ENCODE peak calls at places on chromosomes 7 and 10, in nine cellular contexts. One of them, this sample, is unnamed.

GRCh38 chr10:66714741-66715140 is 211.1 kb upstream of the LRRTM3 start:
- DNase-seq in fibroblast of pulmonary artery: no peak
- DNase-seq in NCI-H1436: no peak
- DNase-seq in B cell: no peak
- DNase-seq in NCI-H82: no peak
- DNase-seq in stimulated activated CD4-positive, alpha-beta T cell treated with anti-CD3 and anti-CD28 coated beads, Interleukin-15, amount 100 ng/mL, for 1 hour: no peak
- DNase-seq in endothelial cell: no peak
- DNase-seq in A172: no peak
- DNase-seq in activated CD8-positive, alpha-beta memory T cell treated with anti-CD3 and anti-CD28 coated beads for 1 hour: no peak
- DNase-seq in this sample: no peak

GRCh38 chr10:65769828-65770227 is 1156.0 kb upstream of the LRRTM3 start:
- DNase-seq in fibroblast of pulmonary artery: no peak
- DNase-seq in NCI-H1436: no peak
- DNase-seq in B cell: no peak
- DNase-seq in NCI-H82: no peak
- DNase-seq in stimulated activated CD4-positive, alpha-beta T cell treated with anti-CD3 and anti-CD28 coated beads, Interleukin-15, amount 100 ng/mL, for 1 hour: no peak
- DNase-seq in endothelial cell: no peak
- DNase-seq in A172: no peak
- DNase-seq in activated CD8-positive, alpha-beta memory T cell treated with anti-CD3 and anti-CD28 coated beads for 1 hour: no peak
- DNase-seq in this sample: no peak

GRCh38 chr7:135704074-135704473 is 23.9 kb downstream of the SLC13A4 start:
- DNase-seq in fibroblast of pulmonary artery: no peak
- DNase-seq in NCI-H1436: no peak
- DNase-seq in B cell: no peak
- DNase-seq in NCI-H82: peak
- DNase-seq in stimulated activated CD4-positive, alpha-beta T cell treated with anti-CD3 and anti-CD28 coated beads, Interleukin-15, amount 100 ng/mL, for 1 hour: no peak
- DNase-seq in endothelial cell: no peak
- DNase-seq in A172: no peak
- DNase-seq in activated CD8-positive, alpha-beta memory T cell treated with anti-CD3 and anti-CD28 coated beads for 1 hour: no peak
- DNase-seq in this sample: no peak

GRCh38 chr10:128811943-128812342 is 655.1 kb upstream of the MGMT start:
- DNase-seq in fibroblast of pulmonary artery: no peak
- DNase-seq in NCI-H1436: no peak
- DNase-seq in B cell: no peak
- DNase-seq in NCI-H82: no peak
- DNase-seq in stimulated activated CD4-positive, alpha-beta T cell treated with anti-CD3 and anti-CD28 coated beads, Interleukin-15, amount 100 ng/mL, for 1 hour: no peak
- DNase-seq in endothelial cell: no peak
- DNase-seq in A172: no peak
- DNase-seq in activated CD8-positive, alpha-beta memory T cell treated with anti-CD3 and anti-CD28 coated beads for 1 hour: no peak
- DNase-seq in this sample: no peak

GRCh38 chr7:36272567-36273269 is 116.9 kb upstream of the ANLN start:
- DNase-seq in fibroblast of pulmonary artery: no peak
- DNase-seq in NCI-H1436: no peak
- DNase-seq in B cell: no peak
- DNase-seq in NCI-H82: no peak
- DNase-seq in stimulated activated CD4-positive, alpha-beta T cell treated with anti-CD3 and anti-CD28 coated beads, Interleukin-15, amount 100 ng/mL, for 1 hour: no peak
- DNase-seq in endothelial cell: no peak
- DNase-seq in A172: no peak
- DNase-seq in activated CD8-positive, alpha-beta memory T cell treated with anti-CD3 and anti-CD28 coated beads for 1 hour: no peak
- DNase-seq in this sample: no peak

GRCh38 chr7:3154881-3155494 is 111.3 kb upstream of the CARD11 start:
- DNase-seq in fibroblast of pulmonary artery: peak
- DNase-seq in NCI-H1436: peak
- DNase-seq in B cell: peak
- DNase-seq in NCI-H82: peak
- DNase-seq in stimulated activated CD4-positive, alpha-beta T cell treated with anti-CD3 and anti-CD28 coated beads, Interleukin-15, amount 100 ng/mL, for 1 hour: peak
- DNase-seq in endothelial cell: peak
- DNase-seq in A172: peak
- DNase-seq in activated CD8-positive, alpha-beta memory T cell treated with anti-CD3 and anti-CD28 coated beads for 1 hour: peak
- DNase-seq in this sample: peak

GRCh38 chr10:26448706-26449435 is 10.7 kb downstream of the APBB1IP start:
- DNase-seq in fibroblast of pulmonary artery: no peak
- DNase-seq in NCI-H1436: no peak
- DNase-seq in B cell: peak
- DNase-seq in NCI-H82: no peak
- DNase-seq in stimulated activated CD4-positive, alpha-beta T cell treated with anti-CD3 and anti-CD28 coated beads, Interleukin-15, amount 100 ng/mL, for 1 hour: no peak
- DNase-seq in endothelial cell: no peak
- DNase-seq in A172: no peak
- DNase-seq in activated CD8-positive, alpha-beta memory T cell treated with anti-CD3 and anti-CD28 coated beads for 1 hour: peak
- DNase-seq in this sample: no peak

GRCh38 chr10:69734797-69735468 is 66.8 kb upstream of the COL13A1 start:
- DNase-seq in fibroblast of pulmonary artery: no peak
- DNase-seq in NCI-H1436: no peak
- DNase-seq in B cell: no peak
- DNase-seq in NCI-H82: no peak
- DNase-seq in stimulated activated CD4-positive, alpha-beta T cell treated with anti-CD3 and anti-CD28 coated beads, Interleukin-15, amount 100 ng/mL, for 1 hour: no peak
- DNase-seq in endothelial cell: no peak
- DNase-seq in A172: peak
- DNase-seq in activated CD8-positive, alpha-beta memory T cell treated with anti-CD3 and anti-CD28 coated beads for 1 hour: no peak
- DNase-seq in this sample: no peak

GRCh38 chr7:101538596-101539459 is 90.3 kb downstream of the MYL10 start:
- DNase-seq in fibroblast of pulmonary artery: peak
- DNase-seq in NCI-H1436: peak
- DNase-seq in B cell: peak
- DNase-seq in NCI-H82: peak
- DNase-seq in stimulated activated CD4-positive, alpha-beta T cell treated with anti-CD3 and anti-CD28 coated beads, Interleukin-15, amount 100 ng/mL, for 1 hour: peak
- DNase-seq in endothelial cell: peak
- DNase-seq in A172: peak
- DNase-seq in activated CD8-positive, alpha-beta memory T cell treated with anti-CD3 and anti-CD28 coated beads for 1 hour: peak
- DNase-seq in this sample: peak

GRCh38 chr10:15491856-15492255 is 120.8 kb upstream of the FAM171A1 start:
- DNase-seq in fibroblast of pulmonary artery: no peak
- DNase-seq in NCI-H1436: no peak
- DNase-seq in B cell: no peak
- DNase-seq in NCI-H82: no peak
- DNase-seq in stimulated activated CD4-positive, alpha-beta T cell treated with anti-CD3 and anti-CD28 coated beads, Interleukin-15, amount 100 ng/mL, for 1 hour: no peak
- DNase-seq in endothelial cell: no peak
- DNase-seq in A172: no peak
- DNase-seq in activated CD8-positive, alpha-beta memory T cell treated with anti-CD3 and anti-CD28 coated beads for 1 hour: no peak
- DNase-seq in this sample: no peak

GRCh38 chr10:103241262-103242011 is 4.2 kb upstream of the RPEL1 start:
- DNase-seq in fibroblast of pulmonary artery: peak
- DNase-seq in NCI-H1436: no peak
- DNase-seq in B cell: no peak
- DNase-seq in NCI-H82: no peak
- DNase-seq in stimulated activated CD4-positive, alpha-beta T cell treated with anti-CD3 and anti-CD28 coated beads, Interleukin-15, amount 100 ng/mL, for 1 hour: no peak
- DNase-seq in endothelial cell: no peak
- DNase-seq in A172: peak
- DNase-seq in activated CD8-positive, alpha-beta memory T cell treated with anti-CD3 and anti-CD28 coated beads for 1 hour: no peak
- DNase-seq in this sample: peak

GRCh38 chr10:105586451-105587098 is 945.5 kb downstream of the SORCS3 start:
- DNase-seq in fibroblast of pulmonary artery: no peak
- DNase-seq in NCI-H1436: no peak
- DNase-seq in B cell: no peak
- DNase-seq in NCI-H82: no peak
- DNase-seq in stimulated activated CD4-positive, alpha-beta T cell treated with anti-CD3 and anti-CD28 coated beads, Interleukin-15, amount 100 ng/mL, for 1 hour: no peak
- DNase-seq in endothelial cell: no peak
- DNase-seq in A172: peak
- DNase-seq in activated CD8-positive, alpha-beta memory T cell treated with anti-CD3 and anti-CD28 coated beads for 1 hour: no peak
- DNase-seq in this sample: peak

GRCh38 chr7:31027161-31027965 is 24.7 kb upstream of the ADCYAP1R1 start:
- DNase-seq in fibroblast of pulmonary artery: peak
- DNase-seq in NCI-H1436: no peak
- DNase-seq in B cell: no peak
- DNase-seq in NCI-H82: peak
- DNase-seq in stimulated activated CD4-positive, alpha-beta T cell treated with anti-CD3 and anti-CD28 coated beads, Interleukin-15, amount 100 ng/mL, for 1 hour: no peak
- DNase-seq in endothelial cell: peak
- DNase-seq in A172: no peak
- DNase-seq in activated CD8-positive, alpha-beta memory T cell treated with anti-CD3 and anti-CD28 coated beads for 1 hour: no peak
- DNase-seq in this sample: peak

GRCh38 chr7:110386914-110387313 is 704.0 kb upstream of the LRRN3 start:
- DNase-seq in fibroblast of pulmonary artery: peak
- DNase-seq in NCI-H1436: no peak
- DNase-seq in B cell: no peak
- DNase-seq in NCI-H82: no peak
- DNase-seq in stimulated activated CD4-positive, alpha-beta T cell treated with anti-CD3 and anti-CD28 coated beads, Interleukin-15, amount 100 ng/mL, for 1 hour: no peak
- DNase-seq in endothelial cell: no peak
- DNase-seq in A172: peak
- DNase-seq in activated CD8-positive, alpha-beta memory T cell treated with anti-CD3 and anti-CD28 coated beads for 1 hour: no peak
- DNase-seq in this sample: no peak

GRCh38 chr10:86319626-86320025 is 47.0 kb downstream of the GRID1 start:
- DNase-seq in fibroblast of pulmonary artery: no peak
- DNase-seq in NCI-H1436: no peak
- DNase-seq in B cell: no peak
- DNase-seq in NCI-H82: peak
- DNase-seq in stimulated activated CD4-positive, alpha-beta T cell treated with anti-CD3 and anti-CD28 coated beads, Interleukin-15, amount 100 ng/mL, for 1 hour: no peak
- DNase-seq in endothelial cell: no peak
- DNase-seq in A172: no peak
- DNase-seq in activated CD8-positive, alpha-beta memory T cell treated with anti-CD3 and anti-CD28 coated beads for 1 hour: no peak
- DNase-seq in this sample: no peak

GRCh38 chr7:135745702-135746312 is 2.8 kb downstream of the FAM180A start:
- DNase-seq in fibroblast of pulmonary artery: peak
- DNase-seq in NCI-H1436: no peak
- DNase-seq in B cell: no peak
- DNase-seq in NCI-H82: no peak
- DNase-seq in stimulated activated CD4-positive, alpha-beta T cell treated with anti-CD3 and anti-CD28 coated beads, Interleukin-15, amount 100 ng/mL, for 1 hour: no peak
- DNase-seq in endothelial cell: no peak
- DNase-seq in A172: peak
- DNase-seq in activated CD8-positive, alpha-beta memory T cell treated with anti-CD3 and anti-CD28 coated beads for 1 hour: no peak
- DNase-seq in this sample: peak

GRCh38 chr7:121306565-121306964 is 22.2 kb upstream of the WNT16 start:
- DNase-seq in fibroblast of pulmonary artery: no peak
- DNase-seq in NCI-H1436: no peak
- DNase-seq in B cell: no peak
- DNase-seq in NCI-H82: no peak
- DNase-seq in stimulated activated CD4-positive, alpha-beta T cell treated with anti-CD3 and anti-CD28 coated beads, Interleukin-15, amount 100 ng/mL, for 1 hour: no peak
- DNase-seq in endothelial cell: no peak
- DNase-seq in A172: no peak
- DNase-seq in activated CD8-positive, alpha-beta memory T cell treated with anti-CD3 and anti-CD28 coated beads for 1 hour: no peak
- DNase-seq in this sample: no peak

GRCh38 chr7:27156901-27157716 is 634 bp upstream of the HOXA7 start:
- DNase-seq in fibroblast of pulmonary artery: no peak
- DNase-seq in NCI-H1436: no peak
- DNase-seq in B cell: no peak
- DNase-seq in NCI-H82: no peak
- DNase-seq in stimulated activated CD4-positive, alpha-beta T cell treated with anti-CD3 and anti-CD28 coated beads, Interleukin-15, amount 100 ng/mL, for 1 hour: no peak
- DNase-seq in endothelial cell: no peak
- DNase-seq in A172: no peak
- DNase-seq in activated CD8-positive, alpha-beta memory T cell treated with anti-CD3 and anti-CD28 coated beads for 1 hour: no peak
- DNase-seq in this sample: no peak

GRCh38 chr10:127151541-127151940 is 44.9 kb downstream of the INSYN2A start:
- DNase-seq in fibroblast of pulmonary artery: no peak
- DNase-seq in NCI-H1436: no peak
- DNase-seq in B cell: no peak
- DNase-seq in NCI-H82: no peak
- DNase-seq in stimulated activated CD4-positive, alpha-beta T cell treated with anti-CD3 and anti-CD28 coated beads, Interleukin-15, amount 100 ng/mL, for 1 hour: no peak
- DNase-seq in endothelial cell: no peak
- DNase-seq in A172: peak
- DNase-seq in activated CD8-positive, alpha-beta memory T cell treated with anti-CD3 and anti-CD28 coated beads for 1 hour: no peak
- DNase-seq in this sample: no peak

GRCh38 chr10:76049581-76050290 is 618.3 kb downstream of the LRMDA start:
- DNase-seq in fibroblast of pulmonary artery: no peak
- DNase-seq in NCI-H1436: no peak
- DNase-seq in B cell: no peak
- DNase-seq in NCI-H82: no peak
- DNase-seq in stimulated activated CD4-positive, alpha-beta T cell treated with anti-CD3 and anti-CD28 coated beads, Interleukin-15, amount 100 ng/mL, for 1 hour: no peak
- DNase-seq in endothelial cell: no peak
- DNase-seq in A172: no peak
- DNase-seq in activated CD8-positive, alpha-beta memory T cell treated with anti-CD3 and anti-CD28 coated beads for 1 hour: no peak
- DNase-seq in this sample: no peak

GRCh38 chr7:119256446-119257131 is 1016.4 kb upstream of the KCND2 start:
- DNase-seq in fibroblast of pulmonary artery: no peak
- DNase-seq in NCI-H1436: no peak
- DNase-seq in B cell: no peak
- DNase-seq in NCI-H82: no peak
- DNase-seq in stimulated activated CD4-positive, alpha-beta T cell treated with anti-CD3 and anti-CD28 coated beads, Interleukin-15, amount 100 ng/mL, for 1 hour: no peak
- DNase-seq in endothelial cell: no peak
- DNase-seq in A172: no peak
- DNase-seq in activated CD8-positive, alpha-beta memory T cell treated with anti-CD3 and anti-CD28 coated beads for 1 hour: no peak
- DNase-seq in this sample: no peak

This sample was measured in fibroblast of the aortic adventitia.